ENCODE peak calls at places on chromosomes 2 and 18, in ten cellular contexts. L is lower lobe of right lung, F is mammary epithelial cell, X is AG04450, T is right lobe of liver, P is astrocyte, I is upper lobe of right lung, S is tibial artery, A is SK-N-MC, C is cardiac muscle cell. G is an unnamed sample.

GRCh38 chr18:49258938-49259337 is 201.5 kb downstream of the DYM start:
- DNase-seq in L (no peak), F (no peak), X (no peak), T (no peak), P (no peak), I (no peak), S (no peak), A (no peak), C (no peak), G (no peak)

GRCh38 chr2:144975881-144976280 is 456.0 kb upstream of the ZEB2 start:
- DNase-seq in L (no peak), F (no peak), X (no peak), T (no peak), P (no peak), I (no peak), S (no peak), A (no peak), C (no peak), G (no peak)

GRCh38 chr2:220455389-220455788 is 828.0 kb downstream of the SLC4A3 start:
- DNase-seq in L (no peak), F (no peak), X (peak), T (no peak), P (no peak), I (no peak), S (no peak), A (peak), C (no peak), G (no peak)

GRCh38 chr2:223044092-223044836 is 7.7 kb upstream of the KCNE4 start:
- DNase-seq in L (no peak), F (no peak), X (no peak), T (no peak), P (no peak), I (no peak), S (no peak), A (no peak), C (no peak), G (no peak)

GRCh38 chr2:121489284-121489683 is 41.4 kb upstream of the RNU4ATAC start:
- DNase-seq in L (no peak), F (peak), X (no peak), T (peak), P (peak), I (no peak), S (no peak), A (peak), C (peak), G (no peak)

GRCh38 chr2:98155721-98156120 is 68.8 kb downstream of the VWA3B start:
- DNase-seq in L (no peak), F (peak), X (no peak), T (no peak), P (no peak), I (no peak), S (no peak), A (no peak), C (no peak), G (no peak)

GRCh38 chr2:226855766-226856165 is 19.9 kb downstream of the RHBDD1 start:
- DNase-seq in L (no peak), F (no peak), X (no peak), T (no peak), P (no peak), I (no peak), S (no peak), A (no peak), C (no peak), G (no peak)

GRCh38 chr2:147364597-147364996 is 480.2 kb upstream of the ACVR2A start:
- DNase-seq in L (no peak), F (no peak), X (no peak), T (no peak), P (no peak), I (no peak), S (no peak), A (no peak), C (no peak), G (no peak)

GRCh38 chr2:176130153-176130916 is 830 bp downstream of the HOXD8 start:
- DNase-seq in L (no peak), F (no peak), X (no peak), T (no peak), P (no peak), I (peak), S (no peak), A (no peak), C (no peak), G (no peak)

GRCh38 chr2:100818606-100819364 is 1.2 kb upstream of the NPAS2 start:
- DNase-seq in L (peak), F (peak), X (peak), T (peak), P (peak), I (peak), S (no peak), A (no peak), C (peak), G (no peak)

GRCh38 chr2:212520340-212520739 is 18.3 kb downstream of the ERBB4 start:
- DNase-seq in L (no peak), F (no peak), X (no peak), T (no peak), P (no peak), I (no peak), S (no peak), A (no peak), C (no peak), G (no peak)

GRCh38 chr2:627340-627709 is 49.9 kb downstream of the TMEM18 start:
- DNase-seq in L (no peak), F (no peak), X (no peak), T (no peak), P (no peak), I (no peak), S (no peak), A (no peak), C (no peak), G (no peak)

GRCh38 chr2:227595797-227596196 is 2.9 kb upstream of the SCYGR2 start:
- DNase-seq in L (no peak), F (no peak), X (no peak), T (no peak), P (no peak), I (no peak), S (no peak), A (no peak), C (no peak), G (no peak)

GRCh38 chr2:97747716-97748115 is 34.3 kb downstream of the ZAP70 start:
- DNase-seq in L (no peak), F (no peak), X (no peak), T (no peak), P (peak), I (no peak), S (no peak), A (no peak), C (peak), G (no peak)

GRCh38 chr18:56568986-56569385 is 69.4 kb downstream of the TXNL1 start:
- DNase-seq in L (no peak), F (no peak), X (no peak), T (no peak), P (no peak), I (no peak), S (no peak), A (no peak), C (peak), G (peak)

GRCh38 chr2:36802952-36803351 is 106.4 kb downstream of the VIT start:
- DNase-seq in L (no peak), F (no peak), X (no peak), T (no peak), P (no peak), I (no peak), S (no peak), A (no peak), C (no peak), G (no peak)

GRCh38 chr2:163213699-163214098 is 375.1 kb upstream of the KCNH7 start:
- DNase-seq in L (no peak), F (peak), X (no peak), T (no peak), P (peak), I (no peak), S (no peak), A (no peak), C (peak), G (no peak)

GRCh38 chr2:196660264-196660663 is 20.7 kb downstream of the CCDC150 start:
- DNase-seq in L (no peak), F (peak), X (peak), T (no peak), P (peak), I (no peak), S (no peak), A (no peak), C (peak), G (no peak)

GRCh38 chr2:127421116-127421800 is 3.0 kb downstream of the PROC start:
- DNase-seq in L (no peak), F (no peak), X (no peak), T (no peak), P (no peak), I (no peak), S (no peak), A (no peak), C (no peak), G (no peak)

GRCh38 chr2:241314181-241314932 is 1.1 kb downstream of the HDLBP start:
- DNase-seq in L (no peak), F (no peak), X (peak), T (no peak), P (peak), I (no peak), S (no peak), A (no peak), C (peak), G (peak)

GRCh38 chr2:238685713-238686112 is 162.2 kb upstream of the TWIST2 start:
- DNase-seq in L (no peak), F (no peak), X (no peak), T (no peak), P (no peak), I (no peak), S (no peak), A (no peak), C (no peak), G (no peak)

GRCh38 chr18:36186461-36187137 is 698 bp upstream of the MOCOS start:
- DNase-seq in L (peak), F (peak), X (no peak), T (peak), P (no peak), I (peak), S (peak), A (no peak), C (peak), G (peak)

GRCh38 chr2:136347976-136348375 is 230.0 kb upstream of the CXCR4 start:
- DNase-seq in L (no peak), F (no peak), X (no peak), T (no peak), P (no peak), I (no peak), S (no peak), A (no peak), C (no peak), G (no peak)

GRCh38 chr2:152473151-152473857 is 138.3 kb downstream of the FMNL2 start:
- DNase-seq in L (no peak), F (no peak), X (no peak), T (no peak), P (no peak), I (no peak), S (no peak), A (no peak), C (no peak), G (no peak)

GRCh38 chr18:50559750-50560680 is at the start of gene MAPK4:
- DNase-seq in L (peak), F (peak), X (no peak), T (peak), P (peak), I (peak), S (no peak), A (no peak), C (peak), G (peak)

GRCh38 chr2:99279969-99280695 is 20.9 kb downstream of the LYG1 start:
- DNase-seq in L (no peak), F (no peak), X (no peak), T (no peak), P (no peak), I (no peak), S (no peak), A (no peak), C (no peak), G (no peak)

GRCh38 chr2:131419447-131419846 is 55.5 kb upstream of the RAB6D start:
- DNase-seq in L (no peak), F (no peak), X (no peak), T (no peak), P (peak), I (no peak), S (no peak), A (no peak), C (peak), G (no peak)

GRCh38 chr18:43578636-43579203 is 301.4 kb upstream of the SYT4 start:
- DNase-seq in L (no peak), F (no peak), X (no peak), T (no peak), P (peak), I (no peak), S (no peak), A (no peak), C (peak), G (no peak)

GRCh38 chr2:30445266-30445821 is 1.7 kb upstream of the LCLAT1 start:
- DNase-seq in L (no peak), F (no peak), X (no peak), T (no peak), P (no peak), I (no peak), S (no peak), A (no peak), C (no peak), G (no peak)

GRCh38 chr2:127993659-127994058 is 34.2 kb downstream of the SAP130 start:
- DNase-seq in L (no peak), F (no peak), X (no peak), T (no peak), P (no peak), I (no peak), S (no peak), A (no peak), C (no peak), G (no peak)

GRCh38 chr2:241272298-241272721 is 43.2 kb downstream of the HDLBP start:
- DNase-seq in L (peak), F (no peak), X (no peak), T (peak), P (no peak), I (peak), S (peak), A (no peak), C (peak), G (peak)

GRCh38 chr2:141105763-141106162 is 1025.1 kb downstream of the LRP1B start:
- DNase-seq in L (no peak), F (no peak), X (no peak), T (no peak), P (no peak), I (no peak), S (no peak), A (peak), C (no peak), G (no peak)

GRCh38 chr2:205902041-205902898 is 183.7 kb downstream of the INO80D start:
- DNase-seq in L (no peak), F (no peak), X (no peak), T (no peak), P (no peak), I (no peak), S (no peak), A (no peak), C (peak), G (no peak)

GRCh38 chr2:10149684-10150083 is 27.1 kb downstream of the RRM2 start:
- DNase-seq in L (no peak), F (no peak), X (no peak), T (no peak), P (no peak), I (peak), S (no peak), A (no peak), C (no peak), G (no peak)

GRCh38 chr2:42951263-42951938 is 159.0 kb upstream of the HAAO start:
- DNase-seq in L (no peak), F (no peak), X (no peak), T (peak), P (no peak), I (no peak), S (no peak), A (no peak), C (no peak), G (no peak)
- H3K27ac ChIP-seq in L (peak), F (peak), X (no peak), T (peak), P (no peak), I (peak), S (peak), A (no peak), C (no peak), G (no peak)

DNA sequence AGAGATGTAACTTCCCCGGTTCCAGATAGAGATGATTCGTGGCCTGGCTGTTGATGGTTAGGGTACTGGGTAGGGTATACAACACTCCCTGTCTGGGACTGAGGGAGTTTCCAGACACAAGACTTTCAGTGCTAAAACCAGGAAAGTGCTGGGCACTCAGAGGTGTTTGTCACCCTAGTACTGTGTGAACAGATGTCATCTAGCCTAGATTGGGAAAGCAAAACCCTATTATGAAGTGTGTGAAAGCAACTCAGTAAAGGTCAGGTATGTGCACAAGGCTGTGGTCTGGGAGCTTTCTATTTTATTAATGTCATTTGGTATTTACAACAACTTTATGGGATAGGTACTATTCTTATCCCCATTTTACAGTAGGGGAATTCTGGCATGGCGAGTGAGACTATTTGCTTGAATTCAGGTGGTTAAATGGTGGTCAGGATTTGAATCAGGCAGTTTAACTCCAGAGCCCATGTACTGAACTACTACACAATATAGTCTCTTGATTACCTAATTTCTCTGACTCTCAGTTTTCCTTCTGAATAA is 2.6 kb downstream of the BZW1 start:
- DNase-seq in L (no peak), F (no peak), X (no peak), T (no peak), P (no peak), I (no peak), S (no peak), A (no peak), C (no peak), G (no peak)
- H3K27ac ChIP-seq in L (no peak), F (peak), X (no peak), T (no peak), P (no peak), I (no peak), S (no peak), A (no peak), C (no peak), G (no peak)

GRCh38 chr2:188628989-188629889 is 337.6 kb downstream of the GULP1 start:
- DNase-seq in L (no peak), F (peak), X (no peak), T (no peak), P (peak), I (no peak), S (no peak), A (no peak), C (peak), G (no peak)
- H3K27ac ChIP-seq in L (no peak), F (no peak), X (peak), T (no peak), P (peak), I (no peak), S (peak), A (no peak), C (no peak), G (no peak)

GRCh38 chr2:105399207-105399861 is 483 bp upstream of the FHL2 start:
- DNase-seq in L (no peak), F (no peak), X (no peak), T (no peak), P (no peak), I (no peak), S (no peak), A (no peak), C (no peak), G (no peak)
- H3K27ac ChIP-seq in L (peak), F (peak), X (no peak), T (no peak), P (peak), I (peak), S (peak), A (no peak), C (peak), G (no peak)

DNA sequence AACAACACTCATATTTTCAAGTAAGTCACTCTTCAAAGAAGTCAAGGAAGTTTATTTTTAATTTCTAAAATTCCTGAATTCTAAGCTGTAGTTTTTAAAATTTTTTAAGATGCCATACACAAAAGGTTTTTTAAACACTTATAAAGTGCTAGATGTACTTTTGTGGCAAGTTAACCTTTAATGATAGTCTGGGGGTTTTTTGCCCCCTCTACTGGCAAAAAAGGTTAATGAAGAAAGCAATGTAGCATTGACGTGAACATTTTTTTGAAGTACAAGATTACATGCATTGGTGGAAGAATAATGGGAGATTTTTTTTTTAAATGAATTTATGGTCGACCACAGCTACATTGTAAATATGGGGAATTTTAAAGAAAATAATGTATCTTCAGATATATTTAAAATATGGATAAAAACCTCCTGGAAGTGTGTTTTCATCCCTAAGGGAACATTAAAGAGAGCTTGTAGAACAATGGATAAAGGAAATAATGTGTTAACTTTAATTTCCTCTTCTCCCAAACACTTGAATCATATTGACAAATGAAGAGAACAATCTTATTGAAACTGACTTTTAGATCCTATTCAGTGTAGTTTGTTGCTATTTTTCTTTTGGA is 12.6 kb downstream of the ITPRID2 start:
- DNase-seq in L (no peak), F (no peak), X (no peak), T (no peak), P (no peak), I (no peak), S (no peak), A (peak), C (peak), G (peak)
- H3K27ac ChIP-seq in L (no peak), F (no peak), X (no peak), T (no peak), P (no peak), I (no peak), S (no peak), A (peak), C (no peak), G (no peak)

DNA sequence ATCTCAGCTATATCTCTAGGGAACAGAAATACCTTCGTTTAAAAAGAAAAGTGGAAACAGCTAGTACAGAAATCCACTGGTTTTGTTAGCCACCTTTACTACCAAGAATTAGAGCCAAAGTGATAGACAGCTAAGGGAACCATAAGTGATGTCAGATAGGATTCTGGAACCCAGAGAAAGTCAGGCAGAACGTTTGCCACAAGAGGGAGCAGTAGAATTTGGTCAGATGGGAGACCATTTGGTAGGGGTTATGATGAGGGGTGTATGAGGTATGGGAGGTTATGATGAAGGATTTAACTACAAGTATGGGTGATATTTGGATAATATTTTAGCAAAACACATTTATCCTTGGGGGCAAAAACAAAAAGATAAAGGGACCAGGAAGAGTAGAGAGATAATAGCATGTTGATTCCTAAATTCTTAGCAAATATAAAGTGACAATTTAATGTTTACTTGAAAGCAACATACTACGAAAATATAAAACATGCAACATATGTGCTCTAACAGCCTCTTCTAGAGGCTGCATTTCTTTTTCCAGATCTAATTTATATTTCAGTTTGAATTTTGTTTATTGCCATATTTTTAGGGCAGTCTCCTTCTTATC is 3.3 kb downstream of the SLC8A1 start:
- DNase-seq in L (no peak), F (peak), X (no peak), T (no peak), P (peak), I (no peak), S (no peak), A (no peak), C (peak), G (no peak)
- H3K27ac ChIP-seq in L (no peak), F (no peak), X (no peak), T (no peak), P (no peak), I (no peak), S (no peak), A (no peak), C (peak), G (no peak)

DNA sequence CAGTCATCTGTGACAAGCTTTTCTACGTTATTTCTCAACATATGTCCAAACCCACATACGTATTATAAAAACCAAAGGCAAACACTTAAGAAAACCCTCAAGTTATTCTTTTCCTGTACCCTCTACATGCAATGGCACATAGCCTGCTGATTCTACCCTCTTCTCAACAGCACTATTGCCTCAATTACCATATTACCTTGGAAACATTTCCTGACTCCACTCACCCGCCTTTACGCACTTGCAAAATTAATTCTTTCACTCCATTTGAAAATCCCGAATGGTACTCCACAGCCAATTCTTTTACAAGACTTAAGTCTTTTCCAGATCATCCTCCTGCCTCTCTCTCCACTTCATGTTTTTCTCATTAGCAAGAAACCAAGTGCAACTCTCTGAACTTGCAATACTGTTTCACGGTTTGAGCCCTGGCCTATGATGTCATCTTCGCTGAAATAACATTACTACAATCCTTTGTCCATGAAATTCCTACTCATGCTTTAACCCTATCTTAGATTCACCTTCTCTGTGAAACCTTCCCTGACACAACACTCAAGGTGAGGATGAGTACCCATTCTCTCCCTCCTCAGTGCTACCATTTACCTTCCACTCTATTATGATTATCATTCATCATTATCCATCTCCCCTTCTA is 29.0 kb downstream of the SESTD1 start:
- DNase-seq in L (no peak), F (no peak), X (no peak), T (no peak), P (peak), I (no peak), S (no peak), A (peak), C (peak), G (no peak)
- H3K27ac ChIP-seq in L (peak), F (no peak), X (no peak), T (no peak), P (no peak), I (peak), S (no peak), A (peak), C (no peak), G (peak)